ENCODE peak calls at places on chromosomes 2 and 18, in five cellular contexts. I, X, P, G and B are unnamed samples.

GRCh38 chr2:108491848-108492247 is 42.4 kb upstream of the LIMS1 start:
- DNase-seq in G (no peak), X (no peak), I (no peak), P (no peak), B (no peak)

GRCh38 chr2:231034291-231034882 is 2.9 kb upstream of the C2orf72 start:
- DNase-seq in X (no peak), P (no peak), I (no peak), G (no peak), B (no peak)

GRCh38 chr2:237060518-237061312 is 25.0 kb upstream of the COPS8 start:
- DNase-seq in G (peak; percentile 25), X (peak; percentile 11), I (no peak), P (no peak), B (peak; percentile 72)

GRCh38 chr2:167342769-167343168 is 454.5 kb downstream of the XIRP2 start:
- DNase-seq in G (no peak), P (no peak), I (no peak), X (no peak), B (no peak)

GRCh38 chr18:6001867-6002266 is 106.5 kb upstream of the TMEM200C start:
- DNase-seq in I (no peak), G (no peak), P (no peak), X (no peak), B (no peak)

GRCh38 chr18:28086530-28087172 is 90.3 kb downstream of the CDH2 start:
- DNase-seq in P (no peak), X (no peak), I (no peak), G (peak; percentile 32), B (no peak)

GRCh38 chr2:232330068-232330999 is 48.2 kb upstream of the ALPP start:
- DNase-seq in P (peak; percentile 24), X (no peak), I (no peak), G (no peak), B (peak; percentile 80)

GRCh38 chr2:221716434-221717303 is 144.6 kb upstream of the EPHA4 start:
- DNase-seq in I (no peak), P (no peak), G (no peak), X (no peak), B (no peak)

GRCh38 chr2:69948963-69949645 is 12.3 kb downstream of the ASPRV1 start:
- DNase-seq in G (no peak), P (no peak), I (no peak), X (no peak), B (no peak)

GRCh38 chr2:208039661-208040060 is 14.3 kb upstream of the PLEKHM3 start:
- DNase-seq in G (no peak), X (no peak), P (no peak), I (no peak), B (no peak)

GRCh38 chr18:49597152-49597551 is 35.3 kb downstream of the LIPG start:
- DNase-seq in G (no peak), X (no peak), I (no peak), P (no peak), B (no peak)

GRCh38 chr2:168253379-168253778 is 6.0 kb upstream of the STK39 start:
- DNase-seq in G (no peak), P (no peak), X (no peak), I (no peak), B (no peak)

GRCh38 chr2:223383315-223383714 is 218.8 kb downstream of the SCG2 start:
- DNase-seq in P (no peak), G (peak; percentile 44), X (no peak), I (no peak), B (no peak)

GRCh38 chr18:8424481-8424880 is 184.8 kb upstream of the RAB12 start:
- DNase-seq in G (no peak), X (no peak), I (no peak), P (no peak), B (no peak)